ENCODE peak calls at places on chromosomes 13 and 19, in ten cellular contexts. I is endothelial cell, V is epithelial cell of esophagus, O is GM12878, L is foreskin fibroblast, H is glutamatergic neuron, W is astrocyte of the spinal cord, B is frontal cortex, A is GM13977, N is non-pigmented ciliary epithelial cell. G is an unnamed sample.

GRCh38 chr19:33268162-33268991 is 34.0 kb downstream of the CEBPA start:
- DNase-seq in H (no peak), L (no peak), O (no peak), V (no peak), I (no peak), W (no peak), B (no peak), N (no peak), A (no peak), G (no peak)

GRCh38 chr13:29428310-29428991 is 167.0 kb downstream of the SLC7A1 start:
- DNase-seq in A (no peak), O (no peak), W (no peak), B (no peak), I (peak), H (peak), L (no peak), N (no peak), V (peak), G (no peak)

GRCh38 chr19:41316306-41316920 is 6.4 kb downstream of the CCDC97 start:
- DNase-seq in I (no peak), H (no peak), W (no peak), V (no peak), L (no peak), A (no peak), B (no peak), N (no peak), O (no peak), G (no peak)

GRCh38 chr19:4012092-4012974 is 4.8 kb downstream of the PIAS4 start:
- DNase-seq in H (no peak), L (no peak), N (no peak), I (no peak), B (peak), V (no peak), A (no peak), W (no peak), O (no peak), G (no peak)

GRCh38 chr19:37954421-37954874 is 47.4 kb downstream of the SIPA1L3 start:
- DNase-seq in I (no peak), L (no peak), O (no peak), W (no peak), B (no peak), A (no peak), H (no peak), N (no peak), V (no peak), G (no peak)

GRCh38 chr19:35764432-35765315 is 6.7 kb downstream of the PROSER3 start:
- DNase-seq in H (no peak), B (no peak), I (no peak), N (no peak), V (no peak), W (no peak), L (no peak), O (no peak), A (no peak), G (no peak)

GRCh38 chr19:17209126-17210036 is 5.8 kb upstream of the USE1 start:
- DNase-seq in W (peak), B (no peak), L (no peak), O (no peak), H (peak), I (peak), A (peak), V (peak), N (no peak), G (peak)

GRCh38 chr19:54955356-54955755 is 8.0 kb upstream of the NLRP7 start:
- DNase-seq in I (no peak), B (no peak), V (no peak), N (no peak), W (peak), L (no peak), O (no peak), H (no peak), A (no peak), G (no peak)

GRCh38 chr19:17889609-17890214 is 18.0 kb downstream of the SLC5A5 start:
- DNase-seq in I (peak), A (no peak), N (no peak), V (peak), O (no peak), H (no peak), W (peak), L (peak), B (no peak), G (peak)

GRCh38 chr13:30091691-30092090 is 215.7 kb downstream of the KATNAL1 start:
- DNase-seq in N (no peak), B (no peak), V (no peak), I (no peak), H (no peak), L (no peak), A (no peak), O (no peak), W (no peak), G (no peak)

GRCh38 chr13:89375839-89376238 is 1704.7 kb downstream of the SLITRK5 start:
- DNase-seq in O (no peak), B (no peak), A (no peak), N (peak), H (no peak), W (peak), I (no peak), V (peak), L (no peak), G (peak)

GRCh38 chr19:45637890-45638667 is 1.1 kb downstream of the EML2 start:
- DNase-seq in W (no peak), L (peak), V (peak), N (no peak), I (no peak), O (no peak), B (no peak), A (no peak), H (no peak), G (no peak)

GRCh38 chr19:57818378-57818777 is 3.7 kb upstream of the ZNF552 start:
- DNase-seq in W (no peak), V (no peak), L (no peak), A (no peak), B (no peak), H (no peak), I (no peak), N (no peak), O (no peak), G (no peak)

GRCh38 chr13:57633141-57633949 is 1.8 kb downstream of the PCDH17 start:
- DNase-seq in A (no peak), W (no peak), B (peak), L (no peak), H (peak), V (no peak), O (no peak), I (peak), N (no peak), G (no peak)

GRCh38 chr19:6476155-6476895 is 5.3 kb downstream of the DENND1C start:
- DNase-seq in H (peak), N (no peak), L (peak), V (peak), O (no peak), W (peak), B (peak), A (peak), I (peak), G (peak)

GRCh38 chr19:31955061-31955460 is 390.3 kb upstream of the ZNF507 start:
- DNase-seq in N (no peak), O (no peak), I (no peak), A (no peak), H (no peak), B (no peak), W (no peak), L (no peak), V (no peak), G (no peak)

GRCh38 chr19:17468302-17469091 is 1.8 kb upstream of the SLC27A1 start:
- DNase-seq in W (no peak), V (no peak), H (no peak), N (no peak), B (no peak), O (no peak), I (no peak), L (peak), A (no peak), G (no peak)

GRCh38 chr13:93522486-93522885 is 295.9 kb downstream of the GPC6 start:
- DNase-seq in N (peak), I (no peak), O (no peak), W (peak), V (no peak), B (no peak), H (no peak), L (peak), A (no peak), G (no peak)

GRCh38 chr13:30332516-30333165 is 25.3 kb upstream of the KATNAL1 start:
- DNase-seq in W (no peak), B (no peak), V (no peak), I (no peak), H (no peak), L (no peak), N (no peak), O (no peak), A (peak), G (peak)

GRCh38 chr13:93480553-93481106 is 254.0 kb downstream of the GPC6 start:
- DNase-seq in V (peak), H (no peak), L (no peak), A (no peak), N (no peak), I (no peak), W (no peak), B (no peak), O (no peak), G (peak)

GRCh38 chr19:28636706-28637105 is 576.2 kb downstream of the UQCRFS1 start:
- DNase-seq in N (no peak), H (no peak), W (no peak), A (no peak), O (no peak), L (no peak), V (no peak), I (no peak), B (no peak), G (no peak)

GRCh38 chr13:22726721-22727120 is 454.1 kb upstream of the SGCG start:
- DNase-seq in H (no peak), I (no peak), O (no peak), N (no peak), W (no peak), L (no peak), V (no peak), B (no peak), A (no peak), G (no peak)

GRCh38 chr13:42574011-42574410 is at the start of gene TNFSF11:
- DNase-seq in N (no peak), A (peak), I (peak), W (no peak), B (no peak), V (peak), H (peak), O (no peak), L (no peak), G (no peak)

GRCh38 chr19:46221981-46222610 is 7.4 kb upstream of the IGFL1 start:
- DNase-seq in O (no peak), L (peak), H (no peak), I (no peak), A (no peak), W (peak), V (peak), N (peak), B (no peak), G (peak)

GRCh38 chr13:45119469-45119989 is 781 bp upstream of the GTF2F2 start:
- DNase-seq in N (no peak), W (peak), H (no peak), I (no peak), O (peak), B (no peak), V (peak), A (peak), L (peak), G (no peak)

G was measured in PC-3.